ENCODE peak calls at places on chromosomes 2 and 18, in six cellular contexts. One of them, this sample, is unnamed.

GRCh38 chr2:35790292-35790691 is 565.3 kb upstream of the CRIM1 start:
- DNase-seq in sigmoid colon: no peak
- DNase-seq in uterus: no peak
- DNase-seq in right lobe of liver: no peak
- DNase-seq in esophagus squamous epithelium: no peak
- DNase-seq in body of pancreas: no peak
- DNase-seq in this sample: no peak

GRCh38 chr2:223056656-223057418 is 4.8 kb downstream of the KCNE4 start:
- DNase-seq in esophagus squamous epithelium: no peak
- DNase-seq in uterus: peak
- DNase-seq in right lobe of liver: no peak
- DNase-seq in body of pancreas: no peak
- DNase-seq in sigmoid colon: no peak
- DNase-seq in this sample: no peak

GRCh38 chr2:15365411-15365810 is 195.7 kb downstream of the NBAS start:
- DNase-seq in sigmoid colon: no peak
- DNase-seq in body of pancreas: no peak
- DNase-seq in esophagus squamous epithelium: no peak
- DNase-seq in right lobe of liver: no peak
- DNase-seq in uterus: no peak
- DNase-seq in this sample: no peak

GRCh38 chr2:195590199-195590865 is 66.7 kb upstream of the SLC39A10 start:
- DNase-seq in esophagus squamous epithelium: no peak
- DNase-seq in uterus: no peak
- DNase-seq in body of pancreas: no peak
- DNase-seq in right lobe of liver: no peak
- DNase-seq in sigmoid colon: no peak
- DNase-seq in this sample: no peak

GRCh38 chr2:96693286-96694200 is 46.3 kb downstream of the LMAN2L start:
- DNase-seq in right lobe of liver: no peak
- DNase-seq in body of pancreas: no peak
- DNase-seq in sigmoid colon: peak
- DNase-seq in esophagus squamous epithelium: no peak
- DNase-seq in uterus: no peak
- DNase-seq in this sample: no peak

GRCh38 chr2:24190503-24190902 is 15.7 kb downstream of the FAM228A start:
- DNase-seq in body of pancreas: no peak
- DNase-seq in uterus: no peak
- DNase-seq in esophagus squamous epithelium: no peak
- DNase-seq in sigmoid colon: no peak
- DNase-seq in right lobe of liver: no peak
- DNase-seq in this sample: no peak

GRCh38 chr2:98269830-98270229 is 76.4 kb upstream of the CNGA3 start:
- DNase-seq in body of pancreas: no peak
- DNase-seq in esophagus squamous epithelium: no peak
- DNase-seq in uterus: no peak
- DNase-seq in sigmoid colon: no peak
- DNase-seq in right lobe of liver: no peak
- DNase-seq in this sample: no peak

GRCh38 chr2:74223941-74224770 is 25.7 kb downstream of the MTHFD2 start:
- DNase-seq in esophagus squamous epithelium: no peak
- DNase-seq in right lobe of liver: no peak
- DNase-seq in body of pancreas: no peak
- DNase-seq in sigmoid colon: no peak
- DNase-seq in uterus: no peak
- DNase-seq in this sample: no peak

GRCh38 chr2:238548902-238549462 is 122.3 kb downstream of the ASB1 start:
- DNase-seq in right lobe of liver: no peak
- DNase-seq in uterus: no peak
- DNase-seq in sigmoid colon: no peak
- DNase-seq in body of pancreas: no peak
- DNase-seq in esophagus squamous epithelium: no peak
- DNase-seq in this sample: no peak

GRCh38 chr2:233349005-233349998 is 5.0 kb upstream of the DGKD start:
- DNase-seq in right lobe of liver: peak
- DNase-seq in sigmoid colon: no peak
- DNase-seq in uterus: peak
- DNase-seq in body of pancreas: no peak
- DNase-seq in esophagus squamous epithelium: no peak
- DNase-seq in this sample: no peak

GRCh38 chr18:58584219-58585127 is 44.4 kb downstream of the ALPK2 start:
- DNase-seq in right lobe of liver: no peak
- DNase-seq in esophagus squamous epithelium: no peak
- DNase-seq in uterus: no peak
- DNase-seq in sigmoid colon: no peak
- DNase-seq in body of pancreas: no peak
- DNase-seq in this sample: no peak

GRCh38 chr18:2787225-2787624 is 59.6 kb upstream of the EMILIN2 start:
- DNase-seq in esophagus squamous epithelium: no peak
- DNase-seq in uterus: no peak
- DNase-seq in right lobe of liver: no peak
- DNase-seq in body of pancreas: no peak
- DNase-seq in sigmoid colon: no peak
- DNase-seq in this sample: no peak

DNA sequence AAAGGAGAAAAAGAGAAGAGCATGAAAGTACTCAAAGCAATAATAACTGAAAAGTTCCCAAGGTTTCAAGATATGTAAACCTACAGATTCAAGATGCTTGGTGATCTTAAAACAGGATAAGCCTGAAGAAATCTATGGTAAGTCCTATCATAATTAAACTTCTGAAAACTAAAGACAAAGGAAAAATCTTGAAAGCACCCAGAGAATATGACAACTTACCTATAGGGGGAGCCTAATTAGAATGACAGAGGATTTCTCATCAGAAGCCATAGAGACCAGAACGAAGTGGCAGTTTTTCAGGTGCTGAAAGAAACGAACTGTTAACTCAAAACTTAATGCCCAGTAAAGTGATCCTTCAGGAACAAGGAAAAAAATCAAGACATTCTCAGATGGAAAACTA is 59.7 kb downstream of the XDH start:
- DNase-seq in sigmoid colon: no peak
- DNase-seq in right lobe of liver: no peak
- DNase-seq in esophagus squamous epithelium: no peak
- DNase-seq in uterus: no peak
- DNase-seq in body of pancreas: no peak
- DNase-seq in this sample: no peak
- TF ChIP-seq CTCF in sigmoid colon: no peak
- TF ChIP-seq CTCF in right lobe of liver: peak
- TF ChIP-seq CTCF in esophagus squamous epithelium: no peak
- TF ChIP-seq CTCF in uterus: no peak
- TF ChIP-seq CTCF in body of pancreas: no peak
- TF ChIP-seq CTCF in this sample: no peak

GRCh38 chr2:113887393-113887792 is 2.5 kb upstream of the ACTR3 start:
- DNase-seq in esophagus squamous epithelium: no peak
- DNase-seq in sigmoid colon: no peak
- DNase-seq in body of pancreas: no peak
- DNase-seq in uterus: no peak
- DNase-seq in right lobe of liver: no peak
- DNase-seq in this sample: no peak
- TF ChIP-seq POLR2A in esophagus squamous epithelium: no peak
- TF ChIP-seq POLR2A in sigmoid colon: no peak
- TF ChIP-seq POLR2A in body of pancreas: no peak
- TF ChIP-seq POLR2A in uterus: no peak
- TF ChIP-seq POLR2A in right lobe of liver: no peak
- TF ChIP-seq POLR2A in this sample: no peak

GRCh38 chr2:213934560-213934959 is 476.3 kb upstream of the VWC2L start:
- DNase-seq in right lobe of liver: no peak
- DNase-seq in uterus: no peak
- DNase-seq in sigmoid colon: no peak
- DNase-seq in body of pancreas: no peak
- DNase-seq in esophagus squamous epithelium: no peak
- DNase-seq in this sample: no peak
- TF ChIP-seq CTCF in right lobe of liver: peak
- TF ChIP-seq CTCF in uterus: no peak
- TF ChIP-seq CTCF in sigmoid colon: no peak
- TF ChIP-seq CTCF in body of pancreas: peak
- TF ChIP-seq CTCF in esophagus squamous epithelium: no peak
- TF ChIP-seq CTCF in this sample: no peak

GRCh38 chr2:85577386-85578242 is at the start of gene VAMP8:
- DNase-seq in body of pancreas: peak
- DNase-seq in right lobe of liver: peak
- DNase-seq in sigmoid colon: no peak
- DNase-seq in uterus: no peak
- DNase-seq in esophagus squamous epithelium: no peak
- DNase-seq in this sample: peak
- TF ChIP-seq POLR2A in body of pancreas: no peak
- TF ChIP-seq POLR2A in right lobe of liver: no peak
- TF ChIP-seq POLR2A in sigmoid colon: no peak
- TF ChIP-seq POLR2A in uterus: no peak
- TF ChIP-seq POLR2A in esophagus squamous epithelium: no peak
- TF ChIP-seq POLR2A in this sample: peak